ENCODE peak calls at places on chromosome 12, in eight cellular contexts. M is heart left ventricle, Z is lung, T is mesothelial cell of epicardium, U is nephron progenitor cell, E is HCT116, L is heart right ventricle, V is tibial nerve. C is an unnamed sample.

GRCh38 chr12:92912052-92912451 is 17.0 kb downstream of the EEA1 start:
- DNase-seq in M (no peak), Z (no peak), T (no peak), U (no peak), E (no peak), L (no peak), V (no peak), C (no peak)

GRCh38 chr12:16330554-16330953 is 16.9 kb upstream of the MGST1 start:
- DNase-seq in M (no peak), Z (no peak), T (no peak), U (no peak), E (no peak), L (no peak), V (no peak), C (no peak)

GRCh38 chr12:6828671-6829531 is 694 bp downstream of the P3H3 start:
- DNase-seq in M (peak), Z (no peak), T (no peak), U (peak), E (no peak), L (no peak), V (no peak), C (no peak)

GRCh38 chr12:108332791-108333382 is 6.2 kb downstream of the CMKLR1 start:
- DNase-seq in M (peak), Z (peak), T (no peak), U (no peak), E (no peak), L (no peak), V (no peak), C (no peak)

GRCh38 chr12:26193539-26193938 is 1.8 kb upstream of the SSPN start:
- DNase-seq in M (no peak), Z (no peak), T (no peak), U (no peak), E (no peak), L (no peak), V (no peak), C (no peak)

GRCh38 chr12:50074936-50075807 is 10.0 kb upstream of the SMARCD1 start:
- DNase-seq in M (peak), Z (peak), T (peak), U (peak), E (peak), L (peak), V (peak), C (peak)

GRCh38 chr12:15863258-15863835 is 18.8 kb upstream of the STRAP start:
- DNase-seq in M (no peak), Z (no peak), T (no peak), U (no peak), E (no peak), L (no peak), V (no peak), C (no peak)

GRCh38 chr12:94263905-94264655 is 115.7 kb downstream of the PLXNC1 start:
- DNase-seq in M (no peak), Z (peak), T (no peak), U (no peak), E (no peak), L (no peak), V (no peak), C (no peak)

GRCh38 chr12:32471601-32472001 is 72.2 kb downstream of the FGD4 start:
- DNase-seq in M (no peak), Z (no peak), T (no peak), U (no peak), E (no peak), L (no peak), V (no peak), C (no peak)

GRCh38 chr12:905273-906076 is 44.0 kb downstream of the RAD52 start:
- DNase-seq in M (no peak), Z (no peak), T (no peak), U (no peak), E (no peak), L (no peak), V (no peak), C (no peak)

GRCh38 chr12:19158909-19159308 is 29.4 kb downstream of the PLEKHA5 start:
- DNase-seq in M (no peak), Z (no peak), T (no peak), U (no peak), E (no peak), L (no peak), V (no peak), C (no peak)

GRCh38 chr12:124680863-124681778 is 113.7 kb upstream of the NCOR2 start:
- DNase-seq in M (peak), Z (no peak), T (no peak), U (no peak), E (peak), L (peak), V (peak), C (no peak)

GRCh38 chr12:29620030-29620429 is 122.5 kb upstream of the OVCH1 start:
- DNase-seq in M (no peak), Z (no peak), T (no peak), U (no peak), E (no peak), L (no peak), V (no peak), C (no peak)

GRCh38 chr12:121713257-121714155 is 954 bp downstream of the TMEM120B start:
- DNase-seq in M (peak), Z (no peak), T (no peak), U (no peak), E (no peak), L (peak), V (peak), C (no peak)

GRCh38 chr12:48980389-48980952 is 2.3 kb downstream of the WNT1 start:
- DNase-seq in M (no peak), Z (no peak), T (no peak), U (no peak), E (no peak), L (no peak), V (no peak), C (no peak)
- TF ChIP-seq CTCF in M (no peak), Z (no peak), T (no peak), U (no peak), E (no peak), L (no peak), V (no peak), C (no peak)

DNA sequence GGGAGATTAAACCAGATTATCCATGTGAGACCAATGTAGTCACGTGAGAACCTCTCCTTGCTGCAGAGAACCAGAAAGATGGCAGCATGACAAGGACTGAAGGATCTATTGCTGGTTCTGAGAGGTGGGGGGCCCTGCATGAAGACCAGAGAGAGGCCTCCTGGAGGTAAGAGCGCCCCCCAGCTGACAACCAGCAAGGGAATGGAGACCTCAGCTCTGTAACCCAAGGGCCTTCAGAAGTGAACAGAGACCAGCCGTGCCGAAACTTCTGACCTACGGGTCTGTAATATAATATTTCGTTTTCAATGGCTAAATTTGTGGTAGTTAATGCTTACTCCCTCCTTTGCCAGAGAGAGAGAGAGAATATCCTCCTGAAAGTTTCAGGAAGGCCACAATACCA is 524.1 kb upstream of the TBX3 start:
- DNase-seq in M (no peak), Z (no peak), T (no peak), U (no peak), E (no peak), L (no peak), V (no peak), C (no peak)
- TF ChIP-seq CTCF in M (no peak), Z (no peak), T (no peak), U (no peak), E (peak), L (no peak), V (no peak), C (no peak)

DNA sequence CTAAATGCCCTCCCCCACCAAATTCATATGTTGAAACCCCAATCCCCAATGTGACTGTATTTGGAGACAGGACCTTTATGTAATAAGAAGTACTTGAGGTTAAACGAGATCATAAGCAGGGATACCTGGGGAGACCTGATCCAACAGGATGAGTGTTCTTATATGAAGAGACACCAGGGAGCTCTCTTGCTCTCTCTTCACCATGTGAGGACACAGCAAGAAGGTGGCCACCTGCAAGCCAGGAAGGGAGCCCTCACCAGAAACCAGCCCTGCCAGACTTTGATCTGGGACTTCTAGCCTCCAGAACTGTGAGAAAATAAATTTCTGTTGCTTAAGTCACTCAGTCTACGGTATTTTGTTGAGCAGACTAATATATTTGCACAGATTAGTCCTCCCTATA is 113.6 kb downstream of the NUAK1 start:
- DNase-seq in M (no peak), Z (no peak), T (no peak), U (no peak), E (no peak), L (no peak), V (no peak), C (no peak)
- TF ChIP-seq CTCF in M (no peak), Z (no peak), T (no peak), U (no peak), E (no peak), L (no peak), V (no peak), C (no peak)

DNA sequence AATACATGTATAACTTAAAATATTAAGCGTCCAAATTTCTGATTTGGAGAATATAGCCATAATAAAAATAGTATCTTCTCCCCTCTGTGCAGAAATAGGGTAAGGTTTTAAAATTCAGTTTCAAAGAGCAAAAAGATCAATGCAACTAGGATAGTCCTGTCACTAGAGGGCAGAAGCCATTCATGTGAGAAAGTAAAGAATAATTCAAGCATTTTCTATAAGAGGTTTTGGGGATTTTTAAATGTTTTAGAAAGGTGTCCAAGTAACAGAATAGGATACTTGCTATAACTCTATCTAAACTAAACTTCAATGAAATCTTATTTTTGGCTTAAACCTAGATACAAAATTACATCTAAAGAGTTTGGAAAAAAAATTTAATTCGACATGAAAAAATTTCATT is 50.3 kb downstream of the ADAMTS20 start:
- DNase-seq in M (no peak), Z (no peak), T (no peak), U (no peak), E (peak), L (no peak), V (no peak), C (no peak)
- TF ChIP-seq CTCF in M (peak), Z (no peak), T (peak), U (peak), E (peak), L (peak), V (no peak), C (peak)